ENCODE peak calls at places on chromosomes 16 and 17, in four cellular contexts. T, B, C and J are unnamed samples.

GRCh38 chr17:38877130-38877851 is 7.4 kb downstream of the LASP1 start:
- DNase-seq in T (no peak), B (no peak), C (no peak), J (no peak)

GRCh38 chr17:43879723-43880419 is 27.5 kb downstream of the MPP2 start:
- DNase-seq in T (no peak), B (no peak), C (no peak), J (no peak)

GRCh38 chr17:75277664-75278071 is 6.6 kb upstream of the MIF4GD start:
- DNase-seq in T (no peak), B (no peak), C (no peak), J (no peak)

GRCh38 chr16:86510465-86511261 is at the start of gene FOXF1:
- DNase-seq in T (no peak), B (no peak), C (no peak), J (peak; percentile 14)

GRCh38 chr16:11280616-11281522 is at the start of gene PRM1:
- DNase-seq in T (no peak), B (no peak), C (no peak), J (no peak)

GRCh38 chr17:5898406-5898805 is 171.8 kb upstream of the WSCD1 start:
- DNase-seq in T (no peak), B (no peak), C (no peak), J (no peak)

GRCh38 chr17:49730078-49730786 is 22.5 kb upstream of the SLC35B1 start:
- DNase-seq in T (no peak), B (no peak), C (no peak), J (no peak)

GRCh38 chr17:75619506-75620431 is 13.5 kb upstream of the SMIM5 start:
- DNase-seq in T (peak; percentile 67), B (peak; percentile 57), C (no peak), J (peak; percentile 29)

GRCh38 chr17:81994593-81995462 is 17.4 kb downstream of the ASPSCR1 start:
- DNase-seq in T (no peak), B (no peak), C (no peak), J (no peak)

GRCh38 chr16:35733278-35733965 is 2274.0 kb downstream of the TP53TG3F start:
- DNase-seq in T (no peak), B (no peak), C (no peak), J (no peak)

GRCh38 chr16:89112377-89113151 is 18.9 kb downstream of the ACSF3 start:
- DNase-seq in T (no peak), B (no peak), C (no peak), J (no peak)

GRCh38 chr17:58947411-58948208 is 159.1 kb downstream of the TRIM37 start:
- DNase-seq in T (no peak), B (no peak), C (no peak), J (peak; percentile 12)

GRCh38 chr17:43834106-43834505 is 1.2 kb upstream of the MPP3 start:
- DNase-seq in T (peak; percentile 13), B (no peak), C (no peak), J (peak; percentile 38)

GRCh38 chr16:10738231-10739077 is 5.2 kb upstream of the NUBP1 start:
- DNase-seq in T (peak; percentile 90), B (peak; percentile 37), C (peak; percentile 82), J (peak; percentile 35)

GRCh38 chr16:21302454-21302853 is 24.4 kb upstream of the CRYM start:
- DNase-seq in T (peak; percentile 21), B (no peak), C (no peak), J (no peak)

GRCh38 chr17:44219126-44219635 is 294 bp downstream of the UBTF start:
- DNase-seq in T (no peak), B (peak; percentile 66), C (no peak), J (no peak)

GRCh38 chr17:38498353-38498752 is 70.1 kb downstream of the ARHGAP23 start:
- DNase-seq in T (no peak), B (no peak), C (no peak), J (no peak)

GRCh38 chr16:50195276-50195675 is 42.2 kb downstream of the TENT4B start:
- DNase-seq in T (no peak), B (no peak), C (no peak), J (no peak)

GRCh38 chr17:51493206-51493605 is 232.9 kb downstream of the UTP18 start:
- DNase-seq in T (no peak), B (no peak), C (no peak), J (no peak)

GRCh38 chr17:31492880-31493655 is 101.6 kb downstream of the RAB11FIP4 start:
- DNase-seq in T (peak; percentile 80), B (peak; percentile 53), C (peak; percentile 58), J (peak; percentile 93)

GRCh38 chr17:48074322-48075054 is 26.3 kb downstream of the NFE2L1 start:
- DNase-seq in T (peak; percentile 79), B (no peak), C (no peak), J (no peak)

GRCh38 chr17:8382052-8382879 is 727 bp downstream of the RPL26 start:
- DNase-seq in T (peak; percentile 23), B (no peak), C (no peak), J (no peak)

GRCh38 chr17:5587431-5588032 is 3.2 kb upstream of the NLRP1 start:
- DNase-seq in T (peak; percentile 73), B (no peak), C (no peak), J (peak; percentile 37)

GRCh38 chr16:80056334-80056733 is 455.8 kb upstream of the MAF start:
- DNase-seq in T (no peak), B (no peak), C (no peak), J (no peak)

GRCh38 chr17:50805486-50805885 is 29.9 kb upstream of the WFIKKN2 start:
- DNase-seq in T (no peak), B (no peak), C (no peak), J (no peak)

GRCh38 chr17:20787281-20787680 is 207.8 kb downstream of the CDRT15L2 start:
- DNase-seq in T (no peak), B (no peak), C (no peak), J (no peak)

DNA sequence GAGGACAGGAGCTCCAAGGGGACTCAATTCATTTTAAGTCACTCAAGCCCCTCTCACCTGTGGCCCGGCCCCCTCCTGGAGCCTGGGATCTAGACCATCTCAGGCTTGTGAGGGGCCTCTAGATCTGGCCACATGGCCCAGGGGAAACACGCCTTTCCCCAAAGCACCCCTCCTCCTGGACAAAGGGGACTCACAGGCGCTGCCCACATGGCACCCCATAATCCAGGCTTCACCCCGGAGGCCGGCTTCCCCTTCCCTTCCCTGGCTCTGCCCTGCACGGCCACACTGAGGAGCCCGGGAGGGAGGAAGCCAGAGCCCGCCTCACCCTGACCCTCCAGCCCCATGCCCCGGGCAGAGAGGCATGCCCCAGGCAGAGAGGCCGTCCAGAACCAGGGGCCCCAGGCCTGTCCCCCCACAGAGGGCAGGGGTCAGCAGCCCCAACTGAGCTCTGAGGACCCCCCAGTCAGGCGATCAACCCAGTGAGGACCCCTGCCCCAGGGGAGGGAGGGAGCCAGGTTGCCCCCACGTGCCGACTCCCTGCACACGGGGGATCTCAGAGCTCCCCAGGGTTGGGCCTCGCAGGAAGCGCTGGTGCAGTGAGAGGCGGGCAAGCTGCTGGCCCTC is 10.9 kb downstream of the HS3ST6 start:
- DNase-seq in T (no peak), B (no peak), C (no peak), J (no peak)
- TF ChIP-seq SPI1 in T (no peak), B (no peak), C (no peak), J (no peak)

GRCh38 chr16:67458121-67458641 is 22.8 kb downstream of the ATP6V0D1 start:
- DNase-seq in T (no peak), B (no peak), C (no peak), J (no peak)

GRCh38 chr16:67459858-67460144 is 21.2 kb downstream of the ATP6V0D1 start:
- DNase-seq in T (no peak), B (no peak), C (no peak), J (no peak)

GRCh38 chr16:67460168-67460567 is 20.8 kb downstream of the ATP6V0D1 start:
- DNase-seq in T (peak; percentile 89), B (no peak), C (no peak), J (no peak)

GRCh38 chr16:67457611-67458010 is 23.3 kb downstream of the ATP6V0D1 start:
- DNase-seq in T (no peak), B (no peak), C (no peak), J (no peak)

GRCh38 chr16:67459066-67459857 is 21.7 kb downstream of the ATP6V0D1 start:
- DNase-seq in T (no peak), B (no peak), C (no peak), J (no peak)
- TF ChIP-seq SPI1 in T (no peak), B (no peak), C (no peak), J (no peak)

GRCh38 chr17:77511514-77512061 is 370.8 kb downstream of the SEC14L1 start:
- DNase-seq in T (no peak), B (no peak), C (no peak), J (no peak)

GRCh38 chr17:77509089-77509488 is 368.3 kb downstream of the SEC14L1 start:
- DNase-seq in T (no peak), B (no peak), C (no peak), J (no peak)

GRCh38 chr17:77512062-77512946 is 371.5 kb downstream of the SEC14L1 start:
- DNase-seq in T (no peak), B (no peak), C (no peak), J (no peak)

GRCh38 chr17:77509599-77509998 is 368.8 kb downstream of the SEC14L1 start:
- DNase-seq in T (no peak), B (no peak), C (no peak), J (no peak)

DNA sequence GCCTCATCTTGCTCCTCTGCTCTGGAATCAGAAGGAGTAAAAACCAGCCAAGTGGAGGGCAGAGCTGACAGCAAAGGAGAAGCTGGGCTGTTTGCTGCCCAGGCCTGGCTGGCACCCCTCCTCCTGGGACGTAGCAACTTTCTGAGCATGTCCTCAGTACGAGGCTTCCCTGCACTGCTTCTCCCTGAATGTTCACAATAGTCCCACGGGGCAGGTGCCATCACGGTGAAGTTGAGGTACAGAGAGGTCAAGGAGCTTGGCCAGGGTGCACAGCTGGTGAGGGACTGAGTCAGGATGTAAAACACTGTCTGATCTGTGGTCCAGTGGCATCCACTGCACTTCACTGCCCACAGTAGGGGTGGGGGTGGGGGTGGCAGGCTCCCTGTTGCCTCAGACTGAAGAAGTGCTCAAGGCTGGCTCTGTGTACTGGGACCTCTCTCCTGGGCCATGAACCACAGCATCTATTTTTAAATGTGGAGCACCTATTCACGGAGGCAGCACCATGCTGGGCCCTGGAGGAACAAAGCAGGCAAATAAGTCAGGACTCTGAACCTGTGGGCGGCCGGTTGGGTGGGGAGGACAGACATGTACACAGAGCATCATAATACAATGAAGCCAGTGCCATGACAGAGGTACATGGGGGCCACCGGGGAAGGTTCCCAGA is 369.5 kb downstream of the SEC14L1 start:
- DNase-seq in T (no peak), B (no peak), C (no peak), J (no peak)
- TF ChIP-seq SPI1 in T (no peak), B (no peak), C (no peak), J (no peak)

GRCh38 chr16:84752600-84752999 is 52.8 kb downstream of the USP10 start:
- DNase-seq in T (no peak), B (no peak), C (no peak), J (no peak)

GRCh38 chr16:84753412-84754325 is 53.9 kb downstream of the USP10 start:
- DNase-seq in T (no peak), B (no peak), C (no peak), J (no peak)

GRCh38 chr16:84751241-84751640 is 51.4 kb downstream of the USP10 start:
- DNase-seq in T (no peak), B (no peak), C (no peak), J (no peak)

GRCh38 chr16:84749815-84750214 is 50.0 kb downstream of the USP10 start:
- DNase-seq in T (no peak), B (no peak), C (no peak), J (no peak)

DNA sequence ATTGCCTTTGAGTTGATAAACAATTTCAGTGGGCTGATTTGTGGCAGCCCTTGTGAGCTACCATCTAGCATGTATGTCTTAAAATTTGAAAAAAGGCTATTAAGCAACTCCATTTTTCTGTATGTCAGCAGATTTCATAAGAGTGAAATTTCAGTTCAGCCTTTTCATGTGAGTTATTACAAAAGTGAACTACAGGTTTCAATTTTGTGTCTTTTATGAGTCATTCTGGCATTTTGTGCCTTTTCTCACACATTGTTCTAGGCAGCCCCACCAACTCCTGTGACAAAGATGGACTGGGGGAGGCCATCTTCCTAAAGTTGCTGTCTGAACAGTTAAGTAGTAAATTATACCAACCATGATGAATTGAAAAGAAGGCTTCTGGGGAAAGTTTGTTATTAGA is 52.1 kb downstream of the USP10 start:
- DNase-seq in T (no peak), B (no peak), C (peak; percentile 70), J (peak; percentile 30)
- TF ChIP-seq SPI1 in T (no peak), B (no peak), C (no peak), J (no peak)